ENCODE peak calls at places on chromosome 14, in eight cellular contexts. Y is epithelial cell of esophagus, W is fibroblast of pulmonary artery, T is brain microvascular endothelial cell, L is fibroblast of mammary gland, H is ascending aorta, N is spleen, E is BE2C. X is an unnamed sample.
A peak's percentile ranks its signal among the peaks of the same experiment; 100 is the strongest.

GRCh38 chr14:81062816-81063215 is 107.4 kb downstream of the TSHR start:
- DNase-seq in Y (peak; percentile 3), L (peak; percentile 2), H (no peak), E (peak; percentile 20), N (no peak), W (peak; percentile 0), T (no peak), X (no peak)

GRCh38 chr14:68317239-68317638 is 475.6 kb downstream of the ZFP36L1 start:
- DNase-seq in N (no peak), H (no peak), Y (no peak), L (no peak), W (no peak), E (no peak), T (no peak), X (no peak)

GRCh38 chr14:31718985-31719384 is 157.8 kb downstream of the NUBPL start:
- DNase-seq in E (no peak), T (no peak), N (no peak), Y (no peak), W (no peak), H (no peak), L (no peak), X (no peak)

GRCh38 chr14:34049769-34050168 is 98.9 kb upstream of the EGLN3 start:
- DNase-seq in T (no peak), E (no peak), N (no peak), W (no peak), Y (no peak), L (no peak), H (no peak), X (no peak)

GRCh38 chr14:30194769-30195168 is 267.1 kb upstream of the PRKD1 start:
- DNase-seq in L (peak; percentile 90), T (peak; percentile 13), N (no peak), E (no peak), H (no peak), W (peak; percentile 92), Y (no peak), X (peak; percentile 93)

GRCh38 chr14:78448483-78449094 is 278.4 kb downstream of the NRXN3 start:
- DNase-seq in H (no peak), L (peak; percentile 43), W (peak; percentile 2), Y (peak; percentile 32), T (peak; percentile 4), E (peak; percentile 50), N (no peak), X (peak; percentile 5)

GRCh38 chr14:105023791-105024480 is 3.1 kb upstream of the CDCA4 start:
- DNase-seq in Y (peak; percentile 68), H (no peak), T (peak; percentile 26), L (peak; percentile 81), E (no peak), N (no peak), W (peak; percentile 59), X (peak; percentile 79)

GRCh38 chr14:82180057-82180620 is 646.5 kb upstream of the SEL1L start:
- DNase-seq in T (no peak), H (no peak), W (no peak), Y (no peak), N (no peak), E (no peak), L (no peak), X (no peak)

GRCh38 chr14:77189479-77189878 is 7.9 kb downstream of the TMEM63C start:
- DNase-seq in W (no peak), N (peak; percentile 20), E (no peak), H (no peak), L (no peak), Y (no peak), T (no peak), X (no peak)

GRCh38 chr14:25049127-25049558 is 804 bp downstream of the STXBP6 start:
- DNase-seq in W (peak; percentile 3), N (no peak), H (no peak), L (no peak), T (no peak), E (no peak), Y (no peak), X (peak; percentile 11)

GRCh38 chr14:59161571-59162175 is 26.8 kb upstream of the DAAM1 start:
- DNase-seq in E (no peak), T (peak; percentile 88), L (peak; percentile 80), W (peak; percentile 95), N (no peak), Y (peak; percentile 67), H (peak; percentile 9), X (peak; percentile 85)

GRCh38 chr14:104895207-104895785 is 29.4 kb upstream of the PLD4 start:
- DNase-seq in W (no peak), T (no peak), H (no peak), E (no peak), L (no peak), Y (no peak), N (no peak), X (no peak)

GRCh38 chr14:52333108-52333507 is 19.0 kb downstream of the PTGER2 start:
- DNase-seq in E (no peak), H (no peak), Y (no peak), L (no peak), T (no peak), W (no peak), N (no peak), X (no peak)

GRCh38 chr14:64113279-64113678 is 180.9 kb downstream of the ESR2 start:
- DNase-seq in W (no peak), H (no peak), Y (no peak), L (no peak), T (no peak), N (no peak), E (no peak), X (no peak)

GRCh38 chr14:23061995-23062394 is 4.7 kb upstream of the CDH24 start:
- DNase-seq in W (peak; percentile 97), Y (peak; percentile 93), E (no peak), L (peak; percentile 94), N (no peak), H (no peak), T (peak; percentile 96), X (peak; percentile 97)

GRCh38 chr14:22391908-22392307 is 197.1 kb downstream of the DAD1 start:
- DNase-seq in W (peak; percentile 86), Y (peak; percentile 81), N (peak; percentile 77), T (peak; percentile 72), L (peak; percentile 60), H (no peak), E (peak; percentile 69), X (peak; percentile 72)

GRCh38 chr14:80584638-80585505 is 356.7 kb downstream of the CEP128 start:
- DNase-seq in Y (peak; percentile 88), N (no peak), E (no peak), L (peak; percentile 49), W (no peak), H (no peak), T (no peak), X (peak; percentile 48)

GRCh38 chr14:23512156-23512555 is 39.4 kb downstream of the ZFHX2 start:
- DNase-seq in W (no peak), T (no peak), E (peak; percentile 50), H (no peak), L (no peak), N (no peak), Y (no peak), X (no peak)

GRCh38 chr14:95018845-95019244 is 138.5 kb downstream of the DICER1 start:
- DNase-seq in T (no peak), E (no peak), Y (no peak), W (peak; percentile 7), H (no peak), L (peak; percentile 56), N (no peak), X (no peak)

DNA sequence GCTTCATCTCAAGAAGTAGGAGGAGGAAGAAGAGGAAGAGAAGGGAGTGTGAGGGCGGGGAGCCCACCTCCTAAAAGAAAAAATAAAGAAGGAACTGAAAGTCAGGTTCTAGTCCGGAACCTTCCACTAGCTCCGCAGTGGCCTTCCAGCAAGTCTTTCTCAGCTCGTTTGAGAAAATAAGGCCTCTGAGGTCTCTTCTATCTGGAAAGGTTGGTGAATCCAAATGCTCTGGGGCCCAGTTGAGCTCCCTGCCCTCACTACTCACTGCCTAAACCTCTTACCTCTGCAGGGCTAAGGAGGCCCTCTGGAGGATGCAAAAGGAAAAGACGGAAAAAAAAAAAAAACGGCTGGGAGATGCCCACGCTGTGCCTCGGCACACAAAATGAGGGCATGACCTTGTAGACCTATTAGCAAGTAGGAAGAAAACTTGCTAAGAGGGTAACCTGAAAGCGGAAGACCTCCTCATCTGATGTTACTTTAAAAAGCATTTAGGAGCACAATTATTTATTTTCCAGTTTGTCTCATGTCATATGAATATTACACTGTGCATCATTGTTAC is 35.9 kb downstream of the FBLN5 start:
- DNase-seq in H (no peak), E (peak; percentile 28), L (peak; percentile 52), Y (peak; percentile 71), T (peak; percentile 5), N (no peak), W (peak; percentile 70), X (peak; percentile 49)
- TF ChIP-seq CTCF in H (peak; percentile 60), E (peak; percentile 63), L (peak; percentile 47), Y (peak; percentile 77), T (peak; percentile 61), N (peak; percentile 42), W (peak; percentile 67), X (peak; percentile 57)

DNA sequence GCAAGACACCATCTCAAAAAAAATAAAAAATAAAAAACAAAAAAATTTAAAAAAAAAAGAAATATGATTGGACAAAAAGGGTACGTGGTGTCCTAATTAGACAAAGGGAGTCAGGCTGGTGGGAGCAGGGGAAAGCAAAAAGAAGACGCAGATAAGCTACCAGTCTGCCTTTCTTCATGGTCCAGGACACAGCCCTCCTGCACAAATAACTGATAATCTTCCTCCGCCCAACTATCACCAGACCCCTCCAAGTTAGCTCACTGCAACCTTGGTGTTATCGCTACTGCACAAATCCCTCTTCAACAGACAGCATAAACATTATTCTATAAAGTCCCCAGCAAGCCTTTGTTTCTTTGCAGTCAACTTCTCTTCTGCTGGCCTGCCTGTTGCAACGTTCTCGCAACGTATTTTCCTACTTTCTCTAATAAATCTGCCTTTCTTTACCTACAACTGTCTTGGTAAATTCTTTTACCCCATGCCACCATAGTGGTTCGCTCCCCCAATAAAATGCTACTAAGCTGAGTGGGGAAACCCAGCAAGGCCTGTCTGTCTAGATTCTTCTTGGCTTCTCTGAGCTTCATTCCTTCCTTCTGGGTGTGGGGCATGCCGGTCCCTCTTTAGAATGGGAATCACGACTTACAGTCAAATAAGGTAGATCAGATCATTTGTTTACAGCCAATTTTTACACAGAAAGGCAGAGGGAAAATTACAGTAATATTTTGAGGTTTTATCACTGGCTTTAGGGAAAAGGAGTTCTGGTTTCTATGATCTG is 14.6 kb upstream of the DNAL1 start:
- DNase-seq in N (no peak), Y (no peak), L (no peak), W (no peak), H (no peak), E (peak; percentile 15), T (no peak), X (no peak)
- H3K4me3 ChIP-seq in N (no peak overlapping the region), Y (no peak overlapping the region), L (no peak overlapping the region), W (no peak overlapping the region), H (no peak overlapping the region), E (no peak overlapping the region), T (no peak overlapping the region), X (no peak overlapping the region)

DNA sequence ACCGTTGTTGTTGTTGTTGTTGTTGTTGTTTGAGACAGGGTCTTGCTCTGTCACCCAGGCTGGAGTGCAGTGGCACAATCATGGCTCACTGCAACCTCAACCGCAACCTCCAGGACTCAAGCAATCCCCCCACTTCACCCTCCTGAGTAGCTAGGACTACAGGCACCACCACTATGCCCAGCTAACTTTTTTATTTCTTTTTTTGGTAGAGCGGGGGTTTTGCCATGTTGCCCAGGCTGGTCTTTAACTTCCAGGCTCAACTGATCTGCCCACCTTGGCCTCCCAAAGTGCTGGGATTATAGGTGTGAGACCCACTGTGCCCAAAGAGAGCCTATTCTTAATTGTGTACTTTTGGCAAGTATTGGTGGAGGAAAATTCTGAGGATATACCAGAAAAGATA is 25.7 kb downstream of the MOK start:
- DNase-seq in T (no peak), L (no peak), N (no peak), H (no peak), W (no peak), E (no peak), Y (no peak), X (no peak)
- TF ChIP-seq CTCF in T (no peak), L (no peak), N (no peak), H (no peak), W (no peak), E (no peak), Y (no peak), X (no peak)

GRCh38 chr14:48936352-48936751 is 649.8 kb downstream of the RPS29 start:
- DNase-seq in L (peak; percentile 57), H (no peak), N (no peak), E (no peak), T (peak; percentile 46), W (peak; percentile 32), Y (peak; percentile 2), X (peak; percentile 85)
- H3K4me3 ChIP-seq in L (no peak overlapping the region), H (no peak overlapping the region), N (no peak overlapping the region), E (no peak overlapping the region), T (no peak overlapping the region), W (no peak overlapping the region), Y (no peak overlapping the region), X (no peak overlapping the region)